ENCODE peak calls at places on chromosomes 3 and 15, in four cellular contexts. H is H9, O is iris pigment epithelial cell, F is SW480. B is an unnamed sample.

GRCh38 chr3:168047190-168047795 is 48.4 kb downstream of the GOLIM4 start:
- DNase-seq in H (no peak), O (peak), F (peak), B (peak)

GRCh38 chr3:116139607-116140006 is 305.7 kb downstream of the LSAMP start:
- DNase-seq in H (no peak), O (no peak), F (no peak), B (no peak)

GRCh38 chr3:97958396-97958795 is 13.8 kb downstream of the RIOX2 start:
- DNase-seq in H (no peak), O (peak), F (no peak), B (no peak)

GRCh38 chr3:193870376-193871092 is 265.4 kb upstream of the HES1 start:
- DNase-seq in H (peak), O (peak), F (peak), B (peak)

GRCh38 chr3:54791552-54792156 is 136.2 kb downstream of the LRTM1 start:
- DNase-seq in H (no peak), O (no peak), F (no peak), B (no peak)

GRCh38 chr3:38834110-38834509 is 18.1 kb upstream of the SCN10A start:
- DNase-seq in H (peak), O (peak), F (peak), B (no peak)

GRCh38 chr15:99143655-99144610 is 39.1 kb downstream of the SYNM start:
- DNase-seq in H (peak), O (peak), F (no peak), B (no peak)

GRCh38 chr3:151107177-151107576 is 21.7 kb downstream of the MED12L start:
- DNase-seq in H (no peak), O (no peak), F (no peak), B (peak)

GRCh38 chr3:59573911-59574310 is 524.1 kb upstream of the CFAP20DC start:
- DNase-seq in H (no peak), O (peak), F (no peak), B (no peak)

GRCh38 chr15:72925661-72926060 is 126.6 kb upstream of the NEO1 start:
- DNase-seq in H (no peak), O (peak), F (no peak), B (no peak)

GRCh38 chr3:117997201-117998049 is 1037.2 kb downstream of the IGSF11 start:
- DNase-seq in H (peak), O (peak), F (peak), B (peak)

GRCh38 chr15:43208052-43209002 is 12.5 kb downstream of the EPB42 start:
- DNase-seq in H (no peak), O (no peak), F (no peak), B (no peak)

GRCh38 chr3:10716964-10717363 is 99.1 kb upstream of the SLC6A11 start:
- DNase-seq in H (no peak), O (no peak), F (no peak), B (no peak)